ENCODE peak calls at places on chromosomes 3 and 15, in five cellular contexts. E is WTC11, G is GM12865, V is ascending aorta, R is GDM1. M is an unnamed sample.

GRCh38 chr3:81218023-81218422 is 543.4 kb downstream of the GBE1 start:
- DNase-seq in V (no peak), G (no peak), R (no peak), E (peak), M (no peak)

GRCh38 chr15:95996494-95996893 is 334.0 kb upstream of the NR2F2 start:
- DNase-seq in E (no peak), G (no peak), V (no peak), R (no peak), M (no peak)

GRCh38 chr3:158573714-158574113 is 2.7 kb downstream of the MLF1 start:
- DNase-seq in R (no peak), G (no peak), E (peak), V (no peak), M (no peak)

GRCh38 chr3:149388714-149389417 is 11.4 kb upstream of the TM4SF1 start:
- DNase-seq in G (no peak), R (no peak), E (no peak), V (no peak), M (no peak)

GRCh38 chr15:66523926-66524325 is 18.8 kb downstream of the ZWILCH start:
- DNase-seq in V (no peak), G (no peak), R (no peak), E (no peak), M (no peak)

GRCh38 chr3:59422312-59422711 is 372.5 kb upstream of the CFAP20DC start:
- DNase-seq in G (peak), E (no peak), R (no peak), V (no peak), M (no peak)

GRCh38 chr3:179969525-179969924 is 67.2 kb downstream of the PEX5L start:
- DNase-seq in E (no peak), G (peak), R (no peak), V (no peak), M (no peak)

GRCh38 chr15:93929375-93930094 is 301.8 kb upstream of the MCTP2 start:
- DNase-seq in R (no peak), V (peak), G (no peak), E (peak), M (no peak)

GRCh38 chr3:44342191-44342790 is 3.7 kb downstream of the TCAIM start:
- DNase-seq in V (no peak), R (no peak), E (no peak), G (no peak), M (no peak)

GRCh38 chr3:132660056-132660744 is at the start of gene UBA5:
- DNase-seq in V (peak), R (peak), G (peak), E (peak), M (peak)

GRCh38 chr3:87900061-87900460 is 158.7 kb downstream of the CGGBP1 start:
- DNase-seq in G (no peak), V (no peak), R (no peak), E (no peak), M (no peak)

GRCh38 chr3:156400735-156401134 is 154.2 kb downstream of the SSR3 start:
- DNase-seq in V (no peak), E (no peak), R (no peak), G (no peak), M (no peak)

GRCh38 chr3:143424874-143425273 is 305.3 kb downstream of the CHST2 start:
- DNase-seq in V (no peak), R (no peak), E (no peak), G (no peak), M (no peak)

GRCh38 chr3:194046995-194047681 is 88.8 kb upstream of the HES1 start:
- DNase-seq in R (peak), V (peak), E (no peak), G (peak), M (peak)

GRCh38 chr3:189689625-189690024 is 58.4 kb downstream of the TP63 start:
- DNase-seq in R (no peak), G (no peak), E (no peak), V (no peak), M (no peak)

GRCh38 chr15:38072507-38073277 is 138.3 kb downstream of the TMCO5A start:
- DNase-seq in E (peak), V (peak), R (peak), G (peak), M (peak)

GRCh38 chr3:129224984-129225393 is 24.4 kb upstream of the COPG1 start:
- DNase-seq in R (peak), E (no peak), G (no peak), V (peak), M (peak)

GRCh38 chr3:140467104-140467577 is 210.7 kb upstream of the TRIM42 start:
- DNase-seq in V (no peak), G (no peak), R (no peak), E (no peak), M (no peak)

GRCh38 chr3:138950006-138950644 is 3.1 kb downstream of the FOXL2NB start:
- DNase-seq in G (no peak), V (no peak), R (no peak), E (peak), M (no peak)

GRCh38 chr3:32337501-32337900 is 54.2 kb upstream of the CMTM7 start:
- DNase-seq in E (no peak), V (no peak), G (no peak), R (no peak), M (no peak)

GRCh38 chr3:56869157-56869889 is 67.6 kb upstream of the ARHGEF3 start:
- DNase-seq in E (no peak), G (no peak), V (no peak), R (no peak), M (no peak)

GRCh38 chr15:70451861-70452653 is 311.3 kb downstream of the UACA start:
- DNase-seq in V (no peak), R (no peak), G (no peak), E (peak), M (no peak)

GRCh38 chr15:28191832-28192231 is 92.7 kb upstream of the OCA2 start:
- DNase-seq in E (peak), G (no peak), V (peak), R (no peak), M (peak)

GRCh38 chr3:52372822-52373504 is 56.8 kb downstream of the DNAH1 start:
- DNase-seq in V (no peak), E (peak), R (peak), G (peak), M (no peak)

M was measured in caudate nucleus.